ENCODE peak calls at places on chromosomes 6 and 20, in six cellular contexts. K is heart left ventricle, J is H1, N is GM13976, E is progenitor cell of endocrine pancreas, H is tibial artery. M is an unnamed sample.

GRCh38 chr20:58472273-58473018 is 42.8 kb downstream of the APCDD1L start:
- DNase-seq in H (no peak), E (no peak), K (no peak), J (peak; percentile 34), N (peak; percentile 15), M (no peak)

GRCh38 chr6:103797738-103798137 is 1062.0 kb downstream of the HACE1 start:
- DNase-seq in N (no peak), K (no peak), J (no peak), E (no peak), H (no peak), M (no peak)

GRCh38 chr6:35367646-35368037 is 25.3 kb downstream of the PPARD start:
- DNase-seq in K (no peak), J (no peak), E (no peak), H (no peak), N (no peak), M (no peak)

GRCh38 chr6:45438849-45439406 is 61.2 kb upstream of the SUPT3H start:
- DNase-seq in N (no peak), E (no peak), H (no peak), K (no peak), J (no peak), M (no peak)

GRCh38 chr6:38503032-38503784 is 136.5 kb downstream of the BTBD9 start:
- DNase-seq in K (no peak), J (no peak), H (no peak), E (no peak), N (no peak), M (no peak)

GRCh38 chr20:33434434-33434833 is 9.1 kb downstream of the SNTA1 start:
- DNase-seq in K (no peak), H (no peak), N (no peak), J (no peak), E (no peak), M (no peak)

GRCh38 chr6:131819507-131820228 is 11.8 kb downstream of the ENPP1 start:
- DNase-seq in N (peak; percentile 12), H (no peak), J (no peak), E (no peak), K (no peak), M (no peak)

GRCh38 chr20:57389695-57390603 is 1.2 kb upstream of the RBM38 start:
- DNase-seq in E (no peak), N (peak; percentile 73), K (peak; percentile 39), H (peak; percentile 64), J (peak; percentile 71), M (peak; percentile 75)

DNA sequence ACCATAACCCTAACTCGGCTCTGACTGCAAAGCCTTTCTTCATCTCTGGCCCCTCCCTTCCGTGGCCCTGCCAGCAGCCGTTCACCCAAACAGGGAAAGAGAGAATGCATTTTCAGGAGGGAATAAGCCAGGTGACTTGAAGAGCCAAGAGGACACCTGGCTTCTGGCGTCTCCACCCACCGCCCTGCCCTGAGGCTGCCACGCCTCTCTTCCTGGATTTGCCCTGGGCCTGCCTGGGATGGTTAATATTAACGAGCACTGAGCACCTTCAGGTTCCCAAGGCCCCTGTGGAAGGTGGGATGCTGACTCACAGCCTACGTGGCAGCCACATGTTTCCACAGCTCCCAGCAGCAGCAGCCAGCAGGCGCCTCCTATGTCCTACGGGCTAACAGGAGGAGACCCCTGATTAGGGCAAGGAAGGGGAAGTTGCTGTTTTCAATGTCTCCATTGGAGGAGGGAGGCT is 138.0 kb upstream of the RREB1 start:
- DNase-seq in E (peak; percentile 17), N (no peak), H (no peak), J (no peak), K (no peak), M (no peak)
- TF ChIP-seq CTCF in E (no peak), N (no peak), H (no peak), J (no peak), K (no peak), M (no peak)

DNA sequence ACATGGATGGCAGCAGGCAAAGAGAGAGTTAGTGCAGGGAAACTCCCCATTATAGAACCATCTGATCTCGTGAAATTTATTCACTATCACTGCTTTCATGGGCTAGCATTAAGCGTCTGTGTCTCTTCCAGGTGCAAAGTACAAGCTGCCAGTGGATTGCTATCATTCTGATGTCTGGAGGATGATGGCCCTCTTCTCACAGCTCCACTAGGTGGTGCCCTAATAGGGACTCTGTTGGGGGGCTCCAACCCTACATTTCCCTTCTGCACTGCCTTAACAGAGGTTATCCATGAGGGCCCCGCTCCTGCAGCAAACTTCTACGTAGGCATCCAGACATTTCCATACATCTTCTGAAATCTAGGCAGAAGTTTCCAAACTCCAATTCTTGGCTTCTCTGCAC is 347.8 kb upstream of the HS3ST5 start:
- DNase-seq in K (no peak), H (no peak), N (no peak), J (no peak), E (no peak), M (no peak)
- TF ChIP-seq CTCF in K (no peak), H (no peak), N (no peak), J (peak; percentile 23), E (no peak), M (no peak)

GRCh38 chr20:21159658-21160380 is 33.9 kb downstream of the KIZ start:
- DNase-seq in J (no peak), H (no peak), N (no peak), K (no peak), E (no peak), M (no peak)
- TF ChIP-seq CTCF in J (no peak), H (no peak), N (no peak), K (no peak), E (no peak), M (no peak)

GRCh38 chr6:88142299-88142668 is 23.9 kb downstream of the CNR1 start:
- DNase-seq in N (no peak), H (no peak), J (no peak), E (no peak), K (no peak), M (no peak)
- TF ChIP-seq CTCF in N (no peak), H (no peak), J (no peak), E (no peak), K (no peak), M (no peak)

DNA sequence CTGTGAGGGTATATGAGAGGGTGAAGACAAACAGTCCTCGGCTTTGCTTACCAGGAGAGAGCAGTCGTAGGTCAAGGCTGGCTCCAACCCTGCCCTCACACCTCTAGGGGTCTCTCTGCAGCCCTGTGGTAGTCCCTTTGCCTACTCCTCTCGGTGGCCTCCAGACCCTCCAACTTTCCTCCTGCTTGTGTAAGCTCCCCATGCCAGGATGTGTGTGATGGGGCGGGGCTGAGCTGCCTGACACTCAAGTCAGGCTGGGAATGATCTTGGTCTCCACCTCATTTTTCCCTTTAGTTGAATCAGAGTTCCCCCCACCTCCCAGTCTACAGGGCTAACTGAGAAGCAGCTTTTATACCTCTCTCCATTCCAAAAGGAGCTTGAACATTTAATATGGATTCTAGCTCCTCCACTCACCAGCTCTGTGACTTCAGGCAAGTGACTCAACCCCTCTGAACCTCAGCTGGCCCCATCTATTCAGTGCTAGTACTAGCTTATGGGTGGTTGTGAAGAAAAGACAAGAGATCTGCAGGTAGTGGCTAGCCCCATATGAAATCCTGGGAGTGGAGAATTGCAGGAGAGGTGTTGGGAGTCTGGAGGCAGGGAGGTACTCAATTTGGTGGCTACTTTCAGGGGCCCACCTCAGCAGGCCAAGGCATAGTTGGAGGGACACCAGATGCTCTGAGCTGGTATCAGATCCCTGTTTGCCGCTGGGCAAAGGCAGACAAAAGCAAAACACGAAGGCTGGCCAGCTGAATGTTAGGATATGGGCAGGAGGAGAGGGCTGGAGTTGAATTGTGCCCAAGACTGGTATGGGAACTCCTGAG is 971 bp downstream of the SLC29A1 start:
- DNase-seq in K (no peak), J (no peak), N (peak; percentile 16), E (no peak), H (no peak), M (peak; percentile 53)
- TF ChIP-seq CTCF in K (no peak), J (no peak), N (no peak), E (no peak), H (no peak), M (no peak)

M was measured in activated CD8-positive, alpha-beta T cell treated with anti-CD3 and anti-CD28 coated beads for 36 hours.